ENCODE peak calls at places on chromosomes 12 and 14, in six cellular contexts. I is neural progenitor cell, O is fibroblast of lung, D is HCT116, W is colonic mucosa, U is mammary epithelial cell. F is an unnamed sample.

GRCh38 chr14:25231006-25231405 is 181.1 kb upstream of the STXBP6 start:
- DNase-seq in I (no peak), O (no peak), D (no peak), W (no peak), U (no peak), F (no peak)

GRCh38 chr12:6264402-6265037 is 46.0 kb upstream of the PLEKHG6 start:
- DNase-seq in I (no peak), O (no peak), D (no peak), W (peak), U (no peak), F (peak)

GRCh38 chr12:30420561-30420960 is 275.1 kb downstream of the IPO8 start:
- DNase-seq in I (no peak), O (peak), D (no peak), W (no peak), U (peak), F (no peak)

GRCh38 chr12:104423809-104424208 is 32.9 kb upstream of the CHST11 start:
- DNase-seq in I (no peak), O (no peak), D (no peak), W (no peak), U (no peak), F (no peak)

GRCh38 chr14:95319312-95320075 is at the start of gene CLMN:
- DNase-seq in I (peak), O (peak), D (peak), W (peak), U (peak), F (peak)

GRCh38 chr12:83462419-83462818 is 775.7 kb downstream of the TMTC2 start:
- DNase-seq in I (peak), O (no peak), D (peak), W (no peak), U (no peak), F (no peak)

GRCh38 chr14:31255286-31255685 is 47.7 kb upstream of the HECTD1 start:
- DNase-seq in I (no peak), O (no peak), D (no peak), W (no peak), U (no peak), F (no peak)

GRCh38 chr14:94317259-94317658 is 5.9 kb downstream of the SERPINA6 start:
- DNase-seq in I (peak), O (no peak), D (no peak), W (peak), U (no peak), F (no peak)

GRCh38 chr14:38197761-38198345 is 9.9 kb upstream of the SSTR1 start:
- DNase-seq in I (no peak), O (peak), D (no peak), W (no peak), U (no peak), F (no peak)

GRCh38 chr12:123983822-123984485 is 10.9 kb downstream of the ZNF664 start:
- DNase-seq in I (peak), O (peak), D (peak), W (peak), U (peak), F (no peak)

GRCh38 chr12:122963928-122964240 is 2.4 kb downstream of the ABCB9 start:
- DNase-seq in I (no peak), O (peak), D (no peak), W (no peak), U (no peak), F (peak)

GRCh38 chr12:55974308-55974724 is 438 bp downstream of the RAB5B start:
- DNase-seq in I (no peak), O (peak), D (no peak), W (peak), U (peak), F (no peak)

GRCh38 chr12:24991209-24992049 is 42.5 kb upstream of the BCAT1 start:
- DNase-seq in I (peak), O (peak), D (peak), W (no peak), U (peak), F (no peak)

GRCh38 chr14:104977681-104978647 is at the start of gene AHNAK2:
- DNase-seq in I (peak), O (peak), D (peak), W (peak), U (peak), F (peak)

GRCh38 chr12:100567945-100568344 is 5.5 kb upstream of the GAS2L3 start:
- DNase-seq in I (no peak), O (no peak), D (no peak), W (no peak), U (no peak), F (no peak)

GRCh38 chr12:28253175-28253641 is 63.0 kb downstream of the CCDC91 start:
- DNase-seq in I (no peak), O (peak), D (no peak), W (no peak), U (peak), F (no peak)

GRCh38 chr14:56422703-56423213 is 156.8 kb upstream of the TMEM260 start:
- DNase-seq in I (peak), O (peak), D (peak), W (peak), U (peak), F (no peak)

GRCh38 chr12:49190317-49190716 is 1.4 kb upstream of the TUBA1A start:
- DNase-seq in I (peak), O (peak), D (no peak), W (no peak), U (no peak), F (no peak)

GRCh38 chr12:110869035-110869434 is 22.2 kb downstream of the CCDC63 start:
- DNase-seq in I (no peak), O (no peak), D (no peak), W (no peak), U (no peak), F (no peak)

GRCh38 chr12:52033506-52034258 is 17.6 kb upstream of the NR4A1 start:
- DNase-seq in I (no peak), O (no peak), D (no peak), W (peak), U (no peak), F (peak)

GRCh38 chr12:47808574-47809380 is 10.9 kb downstream of the HDAC7 start:
- DNase-seq in I (peak), O (no peak), D (no peak), W (no peak), U (peak), F (no peak)

GRCh38 chr12:122834229-122834920 is 882 bp upstream of the HIP1R start:
- DNase-seq in I (peak), O (peak), D (peak), W (peak), U (peak), F (peak)

GRCh38 chr14:78836777-78837176 is 666.6 kb downstream of the NRXN3 start:
- DNase-seq in I (peak), O (peak), D (peak), W (peak), U (peak), F (no peak)

GRCh38 chr12:22313276-22313995 is 21.1 kb downstream of the ST8SIA1 start:
- DNase-seq in I (no peak), O (no peak), D (no peak), W (no peak), U (no peak), F (no peak)

GRCh38 chr12:48388430-48388829 is 37.7 kb upstream of the ZNF641 start:
- DNase-seq in I (no peak), O (peak), D (no peak), W (no peak), U (peak), F (no peak)

GRCh38 chr12:45729233-45730115 is at the start of gene ARID2:
- DNase-seq in I (peak), O (peak), D (peak), W (peak), U (peak), F (peak)

GRCh38 chr12:113488322-113488721 is 16.7 kb upstream of the LHX5 start:
- DNase-seq in I (no peak), O (no peak), D (no peak), W (no peak), U (no peak), F (no peak)

DNA sequence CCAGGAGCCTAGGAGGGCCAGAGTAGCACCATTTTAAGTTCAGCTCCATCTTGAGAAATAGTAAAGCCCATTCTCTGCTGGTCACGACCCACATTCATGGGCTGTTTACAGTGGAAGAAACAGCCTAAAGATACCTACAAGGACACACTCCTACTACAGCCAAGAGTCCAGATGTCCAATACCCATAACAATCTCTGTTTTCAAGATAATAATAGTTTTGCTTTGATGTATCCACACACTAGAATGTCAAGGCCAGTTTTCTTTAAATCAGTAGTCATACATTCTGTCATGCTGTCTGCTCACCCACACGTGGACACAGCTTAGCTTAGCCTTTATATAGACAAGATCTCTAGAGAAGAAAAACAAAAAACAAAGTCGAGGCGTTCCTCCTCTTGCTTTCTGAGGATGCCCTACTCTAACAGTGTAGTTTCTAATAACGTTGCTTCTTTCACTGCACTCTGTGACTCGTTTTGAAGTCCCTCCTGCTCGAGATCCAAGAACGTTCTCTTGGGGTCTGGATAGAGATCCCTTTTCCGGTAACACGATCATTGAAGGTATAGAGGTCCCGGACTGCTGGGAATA is 17.9 kb upstream of the ETFBKMT start:
- DNase-seq in I (no peak), O (no peak), D (no peak), W (no peak), U (no peak), F (no peak)
- H3K27ac ChIP-seq in I (no peak), O (no peak), D (no peak), W (no peak), U (no peak), F (no peak)

DNA sequence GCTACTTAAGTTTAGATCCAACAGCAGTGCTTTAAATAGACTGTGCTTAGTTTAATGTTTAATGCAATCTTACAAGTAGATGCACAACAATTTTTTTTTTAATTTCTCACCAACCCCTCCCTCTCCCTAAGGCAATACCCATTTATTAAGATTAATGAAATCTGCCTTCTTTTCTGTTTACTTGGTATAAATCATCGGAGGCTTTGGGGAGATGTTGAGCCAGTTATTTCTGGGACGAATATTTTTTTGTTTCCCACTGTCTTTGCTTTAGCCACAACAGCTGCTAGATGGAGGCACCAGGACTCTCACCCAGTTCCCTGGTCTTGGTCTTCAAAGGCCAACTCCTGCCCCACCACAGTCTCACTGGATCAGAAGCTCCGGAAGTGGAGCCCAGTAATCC is 113.4 kb downstream of the PLXNC1 start:
- DNase-seq in I (no peak), O (no peak), D (no peak), W (no peak), U (no peak), F (no peak)
- H3K4me3 ChIP-seq in I (peak), O (peak), D (peak), W (peak), U (no peak), F (peak)

GRCh38 chr12:1844223-1844622 is 23.9 kb downstream of the LRTM2 start:
- DNase-seq in I (no peak), O (no peak), D (no peak), W (no peak), U (no peak), F (peak)

GRCh38 chr12:1842183-1842904 is 22.0 kb downstream of the LRTM2 start:
- DNase-seq in I (no peak), O (no peak), D (no peak), W (no peak), U (no peak), F (peak)

GRCh38 chr12:1842905-1843640 is 22.7 kb downstream of the LRTM2 start:
- DNase-seq in I (no peak), O (no peak), D (no peak), W (no peak), U (no peak), F (peak)

GRCh38 chr12:1845010-1845409 is 24.6 kb downstream of the LRTM2 start:
- DNase-seq in I (no peak), O (no peak), D (no peak), W (no peak), U (no peak), F (no peak)

DNA sequence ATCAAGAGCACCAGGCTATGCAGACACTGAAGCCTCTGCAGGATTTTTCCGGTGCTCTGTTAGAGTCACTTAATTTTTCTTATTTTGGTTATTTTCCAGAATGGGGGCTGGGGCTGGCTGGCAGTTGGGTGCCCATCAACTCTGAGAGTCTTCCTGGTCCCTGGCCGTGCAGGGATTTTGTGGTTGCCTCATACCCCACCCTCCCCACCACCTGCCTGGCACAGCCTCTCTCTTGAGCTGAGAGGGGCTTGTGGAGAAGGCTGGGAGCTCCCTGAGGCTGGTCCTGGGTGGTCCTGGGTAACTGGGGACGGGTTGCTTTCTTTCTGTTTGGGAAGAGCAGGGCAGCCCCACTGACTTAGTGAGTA is 23.3 kb downstream of the LRTM2 start:
- DNase-seq in I (no peak), O (no peak), D (no peak), W (no peak), U (no peak), F (peak)
- H3K9ac ChIP-seq in I (no peak), O (no peak), D (no peak), W (no peak), U (no peak), F (no peak)

GRCh38 chr12:89101440-89101839 is 250.9 kb downstream of the DUSP6 start:
- DNase-seq in I (peak), O (no peak), D (no peak), W (no peak), U (no peak), F (no peak)

GRCh38 chr12:89103831-89104230 is 248.5 kb downstream of the DUSP6 start:
- DNase-seq in I (no peak), O (no peak), D (no peak), W (no peak), U (no peak), F (no peak)

GRCh38 chr12:89098390-89099102 is 253.8 kb downstream of the DUSP6 start:
- DNase-seq in I (peak), O (peak), D (no peak), W (no peak), U (no peak), F (peak)
- H3K27ac ChIP-seq in I (no peak), O (no peak), D (no peak), W (no peak), U (no peak), F (no peak)

DNA sequence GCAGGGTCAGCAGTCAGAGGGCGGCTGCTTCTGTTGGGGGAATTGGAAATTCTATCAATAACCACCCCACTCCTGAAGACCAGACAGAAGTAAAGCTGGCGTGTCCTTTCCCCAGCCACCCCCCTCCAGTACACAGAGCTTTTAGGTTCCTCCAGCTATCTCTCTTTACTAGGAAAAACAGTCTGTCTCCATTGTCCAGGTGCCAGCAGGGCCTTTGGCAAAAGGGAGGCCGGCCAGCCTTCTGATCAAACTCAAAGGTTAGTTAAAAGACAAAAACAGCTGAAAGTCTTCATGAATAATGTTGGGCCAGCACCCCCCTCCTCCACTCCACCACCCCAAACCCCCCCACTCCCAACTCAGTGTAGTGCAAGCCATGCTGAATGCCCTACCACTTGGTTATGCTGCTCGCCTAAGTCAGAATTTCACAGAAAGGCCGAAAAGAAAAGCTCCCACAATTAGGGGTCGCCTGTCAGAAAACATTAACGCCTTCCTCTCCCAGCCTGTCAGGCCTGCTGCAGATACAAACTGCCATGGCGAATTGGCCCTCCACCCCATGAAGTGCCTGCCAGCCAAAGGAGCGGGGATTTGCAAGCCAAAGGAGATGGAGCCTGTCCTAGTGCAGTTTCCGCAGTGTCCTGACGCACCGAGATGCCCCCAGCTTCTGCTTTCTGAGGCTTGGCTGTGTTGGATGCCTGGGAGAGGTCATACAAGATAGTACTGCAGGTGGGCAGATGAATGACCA is 8.9 kb downstream of the ASCL1 start:
- DNase-seq in I (peak), O (no peak), D (no peak), W (no peak), U (no peak), F (no peak)
- H3K4me3 ChIP-seq in I (no peak), O (no peak), D (no peak), W (no peak), U (no peak), F (no peak)

GRCh38 chr12:128810182-128811127 is 13.3 kb downstream of the SLC15A4 start:
- DNase-seq in I (peak), O (peak), D (no peak), W (no peak), U (no peak), F (no peak)
- H3K9ac ChIP-seq in I (no peak), O (peak), D (no peak), W (peak), U (no peak), F (no peak)

DNA sequence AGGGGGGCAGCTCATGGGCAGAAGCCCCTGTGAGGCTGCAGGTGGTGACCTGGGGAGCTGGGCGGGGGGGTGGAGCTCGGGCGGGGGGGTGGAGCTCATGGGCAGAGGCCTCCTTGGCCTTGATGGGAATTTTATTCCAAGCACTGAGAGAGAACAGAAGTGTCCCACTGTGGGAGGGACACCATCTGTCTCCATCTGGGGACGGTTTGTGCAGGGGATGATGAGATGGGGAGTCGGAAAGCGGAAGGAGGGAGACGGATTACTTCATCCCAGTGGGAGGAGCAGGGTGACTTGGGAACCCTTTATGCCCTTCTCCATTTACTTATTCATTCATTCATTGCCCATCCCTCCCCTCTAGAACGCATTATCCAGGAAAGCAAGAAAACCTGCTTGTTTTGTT is 304.7 kb downstream of the ADGRD1 start:
- DNase-seq in I (no peak), O (no peak), D (no peak), W (no peak), U (no peak), F (no peak)
- H3K27ac ChIP-seq in I (no peak), O (no peak), D (no peak), W (no peak), U (no peak), F (no peak)

DNA sequence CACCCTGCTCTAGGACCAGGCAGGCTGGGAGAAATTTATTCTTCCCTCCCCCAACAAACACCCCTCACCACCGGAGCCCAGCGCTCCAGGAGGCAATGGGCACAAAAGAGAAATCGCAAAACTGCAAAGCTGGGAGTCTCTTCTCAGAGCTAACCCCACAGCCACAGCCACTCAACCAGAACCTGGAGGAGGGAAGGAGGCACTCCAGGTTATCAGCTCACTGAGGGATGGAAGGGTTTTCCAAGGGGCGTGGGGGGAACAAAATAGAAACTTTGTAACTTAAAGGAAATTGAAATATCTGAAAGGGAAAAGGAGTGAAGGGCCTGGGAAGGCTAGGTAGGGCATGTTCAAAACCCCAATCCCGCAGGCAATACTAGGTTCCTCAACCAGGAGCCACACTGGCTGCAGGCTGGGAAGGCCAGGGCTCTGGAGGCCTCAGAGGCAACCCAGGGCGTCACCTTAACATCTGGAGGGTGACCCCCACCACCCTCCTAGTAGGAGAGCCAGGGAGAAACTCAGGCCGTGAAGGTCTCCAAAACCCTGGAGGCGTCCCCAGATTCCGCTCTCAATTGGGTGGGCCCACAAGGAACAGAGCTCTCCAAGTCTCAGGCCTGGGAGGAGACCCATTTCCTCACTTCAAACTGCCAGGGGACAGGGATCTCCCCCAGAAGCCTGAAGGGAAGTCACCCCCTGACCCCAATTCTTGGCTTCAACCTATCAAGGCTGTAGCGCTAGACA is 3.2 kb downstream of the KDM2B start:
- DNase-seq in I (peak), O (no peak), D (no peak), W (peak), U (no peak), F (no peak)
- H3K4me3 ChIP-seq in I (peak), O (peak), D (no peak), W (no peak), U (no peak), F (peak)

DNA sequence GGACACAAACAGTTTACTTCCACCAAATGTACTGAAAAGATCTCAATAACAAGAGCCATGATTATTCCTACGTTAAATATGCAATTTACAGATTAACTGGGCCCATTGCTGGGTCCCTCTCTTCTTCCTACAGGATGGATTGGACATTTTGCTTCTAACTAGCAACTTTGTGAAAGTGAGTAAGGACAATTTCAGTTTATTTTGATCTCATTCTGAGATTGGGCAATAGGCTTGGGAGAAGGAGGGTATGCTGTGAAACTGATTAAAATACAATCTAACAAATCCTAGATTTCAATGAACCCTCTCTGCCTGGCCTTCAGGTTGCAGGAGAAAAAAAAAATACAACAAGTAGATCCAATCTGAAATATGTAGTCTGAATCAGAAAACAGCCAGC is 121.5 kb downstream of the PRKD1 start:
- DNase-seq in I (no peak), O (no peak), D (no peak), W (no peak), U (no peak), F (no peak)
- H3K9ac ChIP-seq in I (no peak), O (no peak), D (no peak), W (no peak), U (no peak), F (no peak)

GRCh38 chr12:50562485-50563433 is 58.0 kb downstream of the DIP2B start:
- DNase-seq in I (no peak), O (no peak), D (no peak), W (no peak), U (no peak), F (no peak)
- H3K27ac ChIP-seq in I (peak), O (no peak), D (no peak), W (no peak), U (no peak), F (no peak)

F was measured in kidney.